ENCODE peak calls at places on chromosomes 3 and 15, in seven cellular contexts. One of them, this sample, is unnamed.

GRCh38 chr3:181721369-181721768 is 9.6 kb downstream of the SOX2 start:
- DNase-seq in PC-3: no peak
- DNase-seq in Calu3: no peak
- DNase-seq in cardiac fibroblast: no peak
- DNase-seq in HTR-8/SVneo: no peak
- DNase-seq in left ventricle myocardium superior: no peak
- DNase-seq in GM13977: no peak
- DNase-seq in this sample: no peak

GRCh38 chr15:33701304-33701696 is 267.0 kb upstream of the CHRM5 start:
- DNase-seq in cardiac fibroblast: no peak
- DNase-seq in Calu3: no peak
- DNase-seq in left ventricle myocardium superior: no peak
- DNase-seq in HTR-8/SVneo: no peak
- DNase-seq in PC-3: peak; percentile 26
- DNase-seq in GM13977: no peak
- DNase-seq in this sample: no peak

GRCh38 chr3:59992578-59992977 is 942.8 kb upstream of the CFAP20DC start:
- DNase-seq in HTR-8/SVneo: no peak
- DNase-seq in GM13977: no peak
- DNase-seq in cardiac fibroblast: no peak
- DNase-seq in Calu3: no peak
- DNase-seq in left ventricle myocardium superior: no peak
- DNase-seq in PC-3: no peak
- DNase-seq in this sample: no peak

GRCh38 chr3:196288141-196288460 is 575 bp upstream of the PCYT1A start:
- DNase-seq in left ventricle myocardium superior: no peak
- DNase-seq in cardiac fibroblast: peak; percentile 70
- DNase-seq in GM13977: no peak
- DNase-seq in Calu3: no peak
- DNase-seq in PC-3: no peak
- DNase-seq in HTR-8/SVneo: peak; percentile 28
- DNase-seq in this sample: no peak

GRCh38 chr3:67030785-67031740 is 33.0 kb downstream of the KBTBD8 start:
- DNase-seq in HTR-8/SVneo: no peak
- DNase-seq in left ventricle myocardium superior: no peak
- DNase-seq in PC-3: no peak
- DNase-seq in Calu3: no peak
- DNase-seq in cardiac fibroblast: no peak
- DNase-seq in GM13977: no peak
- DNase-seq in this sample: no peak

GRCh38 chr3:183339461-183340086 is 86.5 kb downstream of the B3GNT5 start:
- DNase-seq in HTR-8/SVneo: no peak
- DNase-seq in left ventricle myocardium superior: no peak
- DNase-seq in PC-3: no peak
- DNase-seq in cardiac fibroblast: no peak
- DNase-seq in GM13977: no peak
- DNase-seq in Calu3: no peak
- DNase-seq in this sample: no peak

GRCh38 chr3:128788268-128788869 is 62.4 kb downstream of the RAB7A start:
- DNase-seq in HTR-8/SVneo: no peak
- DNase-seq in Calu3: no peak
- DNase-seq in PC-3: no peak
- DNase-seq in cardiac fibroblast: no peak
- DNase-seq in left ventricle myocardium superior: no peak
- DNase-seq in GM13977: no peak
- DNase-seq in this sample: no peak

GRCh38 chr3:97235179-97235578 is 420.8 kb downstream of the EPHA6 start:
- DNase-seq in Calu3: no peak
- DNase-seq in HTR-8/SVneo: no peak
- DNase-seq in left ventricle myocardium superior: no peak
- DNase-seq in PC-3: no peak
- DNase-seq in GM13977: no peak
- DNase-seq in cardiac fibroblast: no peak
- DNase-seq in this sample: no peak

GRCh38 chr3:177351195-177351594 is 153.9 kb upstream of the TBL1XR1 start:
- DNase-seq in GM13977: no peak
- DNase-seq in cardiac fibroblast: no peak
- DNase-seq in left ventricle myocardium superior: no peak
- DNase-seq in PC-3: no peak
- DNase-seq in HTR-8/SVneo: no peak
- DNase-seq in Calu3: no peak
- DNase-seq in this sample: no peak

GRCh38 chr3:48694610-48695051 is 8.9 kb upstream of the NCKIPSD start:
- DNase-seq in Calu3: peak; percentile 48
- DNase-seq in PC-3: peak; percentile 51
- DNase-seq in cardiac fibroblast: peak; percentile 92
- DNase-seq in HTR-8/SVneo: peak; percentile 71
- DNase-seq in GM13977: no peak
- DNase-seq in left ventricle myocardium superior: peak; percentile 84
- DNase-seq in this sample: no peak

GRCh38 chr3:11195721-11196332 is 41.5 kb downstream of the HRH1 start:
- DNase-seq in GM13977: no peak
- DNase-seq in cardiac fibroblast: peak; percentile 78
- DNase-seq in HTR-8/SVneo: peak; percentile 47
- DNase-seq in Calu3: no peak
- DNase-seq in PC-3: peak; percentile 36
- DNase-seq in left ventricle myocardium superior: no peak
- DNase-seq in this sample: no peak

GRCh38 chr3:15011174-15011573 is 53.9 kb downstream of the MRPS25 start:
- DNase-seq in GM13977: no peak
- DNase-seq in HTR-8/SVneo: no peak
- DNase-seq in PC-3: no peak
- DNase-seq in left ventricle myocardium superior: no peak
- DNase-seq in Calu3: no peak
- DNase-seq in cardiac fibroblast: no peak
- DNase-seq in this sample: no peak

GRCh38 chr3:52357151-52358080 is 41.3 kb downstream of the DNAH1 start:
- DNase-seq in Calu3: no peak
- DNase-seq in GM13977: no peak
- DNase-seq in cardiac fibroblast: no peak
- DNase-seq in PC-3: no peak
- DNase-seq in left ventricle myocardium superior: peak; percentile 18
- DNase-seq in HTR-8/SVneo: no peak
- DNase-seq in this sample: no peak